ENCODE peak calls at places on chromosomes 3 and 15, in six cellular contexts. M, Q, T, I, J and G are unnamed samples.

GRCh38 chr15:98763179-98763578 is 114.8 kb downstream of the IGF1R start:
- DNase-seq in M (no peak), Q (no peak), T (no peak), I (no peak), J (no peak), G (no peak)

GRCh38 chr3:174120997-174121396 is 723.5 kb downstream of the NLGN1 start:
- DNase-seq in M (no peak), Q (no peak), T (no peak), I (no peak), J (no peak), G (no peak)

GRCh38 chr3:67635257-67635656 is 19.2 kb downstream of the SUCLG2 start:
- DNase-seq in M (peak), Q (no peak), T (no peak), I (no peak), J (no peak), G (no peak)

GRCh38 chr3:113264249-113264648 is 52.9 kb downstream of the BOC start:
- DNase-seq in M (no peak), Q (no peak), T (no peak), I (no peak), J (no peak), G (no peak)

GRCh38 chr15:34252545-34252944 is 27.7 kb downstream of the EMC4 start:
- DNase-seq in M (no peak), Q (no peak), T (no peak), I (no peak), J (no peak), G (no peak)

GRCh38 chr3:44439499-44440295 is 37.8 kb downstream of the ZNF445 start:
- DNase-seq in M (no peak), Q (peak), T (no peak), I (peak), J (peak), G (no peak)

GRCh38 chr3:62248831-62249776 is 124.2 kb downstream of the FEZF2 start:
- DNase-seq in M (no peak), Q (no peak), T (no peak), I (no peak), J (no peak), G (no peak)

GRCh38 chr3:1515842-1516241 is 423.0 kb downstream of the CNTN6 start:
- DNase-seq in M (no peak), Q (no peak), T (no peak), I (no peak), J (no peak), G (no peak)

GRCh38 chr3:14222900-14223594 is 44.4 kb downstream of the LSM3 start:
- DNase-seq in M (peak), Q (no peak), T (no peak), I (no peak), J (no peak), G (no peak)

GRCh38 chr3:158493931-158494330 is 77.1 kb upstream of the MLF1 start:
- DNase-seq in M (no peak), Q (no peak), T (no peak), I (no peak), J (no peak), G (no peak)

GRCh38 chr15:60618206-60618605 is 139.3 kb upstream of the ICE2 start:
- DNase-seq in M (no peak), Q (no peak), T (no peak), I (no peak), J (no peak), G (no peak)

GRCh38 chr3:194189243-194189791 is 53.4 kb downstream of the HES1 start:
- DNase-seq in M (no peak), Q (no peak), T (no peak), I (no peak), J (no peak), G (no peak)

GRCh38 chr15:63018639-63019038 is 23.9 kb upstream of the TPM1 start:
- DNase-seq in M (no peak), Q (no peak), T (no peak), I (no peak), J (no peak), G (no peak)

GRCh38 chr15:95174281-95174680 is 942.9 kb downstream of the MCTP2 start:
- DNase-seq in M (no peak), Q (no peak), T (no peak), I (no peak), J (no peak), G (no peak)

GRCh38 chr3:31452495-31453106 is 80.1 kb upstream of the STT3B start:
- DNase-seq in M (no peak), Q (no peak), T (no peak), I (no peak), J (no peak), G (no peak)

GRCh38 chr3:189232790-189233189 is 61.0 kb downstream of the TPRG1 start:
- DNase-seq in M (no peak), Q (no peak), T (no peak), I (no peak), J (no peak), G (no peak)

GRCh38 chr3:69565316-69565715 is 173.9 kb upstream of the MITF start:
- DNase-seq in M (no peak), Q (no peak), T (no peak), I (no peak), J (no peak), G (no peak)

GRCh38 chr3:11948866-11949265 is 55.3 kb upstream of the SYN2 start:
- DNase-seq in M (no peak), Q (no peak), T (no peak), I (no peak), J (no peak), G (no peak)

GRCh38 chr3:67082533-67083024 is 84.5 kb downstream of the KBTBD8 start:
- DNase-seq in M (no peak), Q (no peak), T (no peak), I (no peak), J (no peak), G (no peak)

GRCh38 chr15:75554717-75555116 is 24.4 kb downstream of the PTPN9 start:
- DNase-seq in M (peak), Q (no peak), T (no peak), I (no peak), J (no peak), G (no peak)

GRCh38 chr3:192915306-192915705 is 2.4 kb downstream of the MB21D2 start:
- DNase-seq in M (peak), Q (no peak), T (peak), I (no peak), J (peak), G (no peak)

GRCh38 chr3:87654184-87654583 is 377.8 kb upstream of the POU1F1 start:
- DNase-seq in M (no peak), Q (no peak), T (no peak), I (no peak), J (no peak), G (no peak)

GRCh38 chr3:46934067-46934466 is 42.5 kb downstream of the CCDC12 start:
- DNase-seq in M (no peak), Q (no peak), T (no peak), I (no peak), J (no peak), G (no peak)

GRCh38 chr3:178947738-178948137 is 123.9 kb downstream of the ZMAT3 start:
- DNase-seq in M (no peak), Q (no peak), T (no peak), I (no peak), J (no peak), G (no peak)

GRCh38 chr3:78690806-78691205 is 1077.0 kb downstream of the ROBO1 start:
- DNase-seq in M (peak), Q (no peak), T (no peak), I (no peak), J (no peak), G (no peak)

GRCh38 chr15:29518442-29518841 is 248.8 kb upstream of the NSMCE3 start:
- DNase-seq in M (no peak), Q (no peak), T (no peak), I (no peak), J (no peak), G (no peak)

GRCh38 chr15:66619152-66619903 is 53.5 kb upstream of the LCTL start:
- DNase-seq in M (peak), Q (peak), T (peak), I (peak), J (peak), G (peak)

GRCh38 chr3:171328419-171329082 is 131.7 kb downstream of the TNIK start:
- DNase-seq in M (no peak), Q (no peak), T (no peak), I (peak), J (peak), G (no peak)

GRCh38 chr15:45521596-45522167 is 873 bp downstream of the SLC30A4 start:
- DNase-seq in M (no peak), Q (no peak), T (no peak), I (no peak), J (no peak), G (no peak)

GRCh38 chr3:177978948-177979347 is 557.3 kb upstream of the KCNMB2 start:
- DNase-seq in M (no peak), Q (no peak), T (no peak), I (no peak), J (no peak), G (no peak)

GRCh38 chr3:102237838-102238237 is 197.0 kb upstream of the ZPLD1 start:
- DNase-seq in M (peak), Q (no peak), T (no peak), I (no peak), J (no peak), G (no peak)

GRCh38 chr3:84439476-84439875 is 519.3 kb upstream of the CADM2 start:
- DNase-seq in M (no peak), Q (no peak), T (no peak), I (no peak), J (no peak), G (no peak)

GRCh38 chr15:50830477-50831354 is 65.2 kb upstream of the SPPL2A start:
- DNase-seq in M (no peak), Q (no peak), T (no peak), I (no peak), J (no peak), G (no peak)

GRCh38 chr3:78977073-78977472 is 790.7 kb downstream of the ROBO1 start:
- DNase-seq in M (no peak), Q (no peak), T (no peak), I (no peak), J (no peak), G (no peak)

GRCh38 chr3:49940667-49941249 is 808 bp downstream of the RBM6 start:
- DNase-seq in M (no peak), Q (no peak), T (no peak), I (no peak), J (no peak), G (no peak)

GRCh38 chr3:130786306-130786705 is 39.7 kb upstream of the PIK3R4 start:
- DNase-seq in M (no peak), Q (no peak), T (no peak), I (no peak), J (no peak), G (no peak)

DNA sequence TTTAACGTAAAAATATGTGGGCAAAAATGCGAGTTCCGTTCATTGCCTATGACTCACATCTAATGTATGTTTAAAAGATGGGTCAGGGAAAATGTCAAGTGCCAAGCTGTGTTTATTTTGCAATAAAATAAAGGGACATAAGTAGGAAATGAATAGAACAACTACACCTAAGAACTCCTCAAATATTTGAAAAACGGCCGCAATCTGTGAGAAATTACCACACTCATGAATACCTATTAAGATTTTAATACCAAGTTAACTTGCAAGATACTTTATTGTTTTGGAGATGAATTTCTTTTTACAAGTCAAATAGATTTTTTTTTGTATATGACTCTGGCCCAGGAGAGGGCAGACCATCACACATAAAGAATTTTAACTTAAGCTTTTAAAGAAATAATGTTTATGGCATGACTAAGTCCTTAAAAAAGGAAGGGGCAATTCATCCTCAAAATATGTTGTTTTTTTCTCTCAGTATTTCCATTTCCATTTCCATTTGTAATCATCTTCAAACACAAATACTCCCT is 152.7 kb downstream of the SUCNR1 start:
- DNase-seq in M (peak), Q (no peak), T (no peak), I (no peak), J (no peak), G (no peak)
- TF ChIP-seq CTCF in M (peak), Q (no peak), T (peak), I (no peak), J (no peak), G (no peak)

GRCh38 chr15:90078965-90079364 is 23.3 kb downstream of the IDH2 start:
- DNase-seq in M (no peak), Q (no peak), T (no peak), I (no peak), J (no peak), G (no peak)

GRCh38 chr15:90075420-90076289 is 26.6 kb downstream of the IDH2 start:
- DNase-seq in M (no peak), Q (no peak), T (no peak), I (peak), J (no peak), G (no peak)

GRCh38 chr15:90074916-90075315 is 27.4 kb downstream of the IDH2 start:
- DNase-seq in M (no peak), Q (no peak), T (no peak), I (no peak), J (no peak), G (no peak)

GRCh38 chr15:90074023-90074422 is 28.2 kb downstream of the IDH2 start:
- DNase-seq in M (no peak), Q (no peak), T (no peak), I (peak), J (no peak), G (no peak)

GRCh38 chr15:90076716-90077115 is 25.6 kb downstream of the IDH2 start:
- DNase-seq in M (no peak), Q (no peak), T (no peak), I (no peak), J (no peak), G (no peak)
- TF ChIP-seq CTCF in M (no peak), Q (no peak), T (no peak), I (no peak), J (no peak), G (no peak)

GRCh38 chr3:187719628-187720336 is 17.4 kb upstream of the RTP2 start:
- DNase-seq in M (no peak), Q (no peak), T (peak), I (no peak), J (no peak), G (no peak)

GRCh38 chr3:187725218-187725617 is 20.1 kb downstream of the BCL6 start:
- DNase-seq in M (no peak), Q (no peak), T (no peak), I (no peak), J (no peak), G (no peak)

GRCh38 chr3:187721055-187721454 is 18.7 kb upstream of the RTP2 start:
- DNase-seq in M (no peak), Q (no peak), T (no peak), I (no peak), J (no peak), G (no peak)

GRCh38 chr3:187720337-187720670 is 17.9 kb upstream of the RTP2 start:
- DNase-seq in M (no peak), Q (no peak), T (no peak), I (no peak), J (no peak), G (no peak)

GRCh38 chr3:187722206-187722612 is 19.9 kb upstream of the RTP2 start:
- DNase-seq in M (no peak), Q (no peak), T (no peak), I (no peak), J (no peak), G (no peak)
- TF ChIP-seq CTCF in M (peak), Q (no peak), T (no peak), I (no peak), J (peak), G (no peak)

DNA sequence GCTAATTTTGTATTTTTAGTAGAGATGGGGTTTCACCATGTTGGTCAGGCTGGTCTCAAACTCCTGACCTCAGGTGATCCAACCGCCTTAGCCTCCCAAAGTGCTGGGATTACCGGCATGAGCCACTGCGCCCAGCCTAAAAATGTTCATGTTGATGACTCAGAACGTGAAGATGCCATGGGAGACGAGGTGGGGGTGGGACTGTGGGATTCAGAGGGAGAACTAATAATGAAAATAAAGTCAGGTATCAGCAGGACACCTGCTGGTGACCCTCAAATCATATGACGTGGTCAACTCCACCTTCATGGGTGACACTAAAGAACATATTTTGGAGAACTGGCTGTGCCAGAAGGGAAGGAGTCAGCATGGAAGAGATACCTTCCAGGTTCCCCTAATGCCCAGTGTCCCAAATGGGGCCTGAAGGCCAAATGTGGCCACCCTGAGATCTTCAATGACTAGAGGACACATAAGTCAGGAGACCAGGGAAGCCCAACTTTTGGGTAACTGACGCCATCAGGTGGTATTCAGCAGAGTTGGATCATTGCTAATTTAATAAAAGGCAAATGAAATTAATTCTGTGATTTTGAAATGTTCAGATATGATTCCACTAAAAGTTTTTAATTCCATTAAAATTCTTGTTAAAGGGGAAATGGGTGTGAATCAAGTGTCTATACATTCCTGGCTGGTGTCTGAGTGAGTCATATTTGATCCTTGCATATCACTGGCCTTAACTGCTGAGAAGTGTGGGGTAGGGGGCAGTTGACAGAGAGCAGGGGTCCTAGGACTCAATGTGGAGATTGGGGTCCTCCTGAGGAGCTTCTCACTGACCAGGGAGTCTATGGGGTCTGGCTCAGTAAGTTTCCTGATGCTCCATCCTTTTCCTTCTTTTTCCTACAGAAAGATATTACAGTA is 88.6 kb upstream of the GSK3B start:
- DNase-seq in M (peak), Q (no peak), T (no peak), I (no peak), J (no peak), G (no peak)
- TF ChIP-seq CTCF in M (peak), Q (no peak), T (peak), I (no peak), J (no peak), G (no peak)

GRCh38 chr3:117192888-117193287 is 483.3 kb downstream of the TUSC7 start:
- DNase-seq in M (no peak), Q (no peak), T (no peak), I (no peak), J (no peak), G (no peak)

GRCh38 chr3:117195034-117195433 is 485.5 kb downstream of the TUSC7 start:
- DNase-seq in M (no peak), Q (no peak), T (no peak), I (no peak), J (no peak), G (no peak)

GRCh38 chr3:117191245-117191644 is 481.7 kb downstream of the TUSC7 start:
- DNase-seq in M (no peak), Q (no peak), T (no peak), I (no peak), J (no peak), G (no peak)

GRCh38 chr3:117193390-117193789 is 483.8 kb downstream of the TUSC7 start:
- DNase-seq in M (peak), Q (no peak), T (no peak), I (no peak), J (no peak), G (no peak)
- TF ChIP-seq CTCF in M (peak), Q (no peak), T (no peak), I (no peak), J (peak), G (no peak)

DNA sequence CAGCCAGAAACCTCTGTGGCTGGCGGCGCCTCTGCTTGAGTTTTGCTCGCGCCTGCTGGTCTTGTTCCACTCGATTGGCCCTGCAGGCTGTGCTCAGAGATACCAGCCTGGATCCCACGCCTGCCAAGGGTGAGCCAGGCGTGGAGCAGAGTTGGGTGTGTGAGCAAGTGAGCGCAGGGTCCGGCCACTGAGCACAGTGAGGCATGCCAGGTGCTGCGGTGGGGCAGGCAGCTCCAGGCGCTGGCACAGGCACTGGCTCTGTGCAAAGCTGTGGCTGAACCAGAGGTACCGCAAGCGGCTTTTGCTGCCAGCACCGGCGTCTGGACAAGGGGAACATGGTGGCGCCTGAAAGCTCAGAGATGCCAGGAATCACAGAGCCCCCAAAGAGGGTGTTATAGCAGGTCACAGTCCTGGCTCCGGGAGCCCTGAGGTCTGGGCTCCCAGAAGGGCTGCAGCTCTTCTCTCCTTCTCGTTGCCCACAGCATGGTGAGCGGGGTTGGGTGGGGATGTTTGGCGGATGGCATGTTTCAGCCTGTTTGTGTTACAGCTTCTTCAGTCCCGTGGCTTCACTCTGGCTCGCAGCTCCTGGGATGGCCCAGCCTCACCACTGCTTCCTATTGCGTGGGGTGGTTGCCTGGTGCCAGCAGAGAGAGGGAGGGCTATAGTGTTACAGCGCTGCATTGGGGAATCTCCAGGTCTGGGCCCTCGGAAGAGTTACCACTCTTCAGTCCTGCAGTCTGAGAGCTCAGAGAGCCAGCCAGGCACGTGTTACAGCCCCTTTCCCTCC is 73.9 kb downstream of the NR1D2 start:
- DNase-seq in M (no peak), Q (no peak), T (no peak), I (no peak), J (no peak), G (no peak)
- TF ChIP-seq CTCF in M (no peak), Q (no peak), T (no peak), I (no peak), J (no peak), G (no peak)

GRCh38 chr15:26662226-26662750 is 110.6 kb downstream of the GABRB3 start:
- DNase-seq in M (no peak), Q (no peak), T (no peak), I (no peak), J (no peak), G (no peak)
- TF ChIP-seq CTCF in M (no peak), Q (no peak), T (no peak), I (no peak), J (no peak), G (no peak)

GRCh38 chr3:42752441-42752840 is 20.6 kb downstream of the CCDC13 start:
- DNase-seq in M (no peak), Q (no peak), T (no peak), I (peak), J (no peak), G (no peak)

GRCh38 chr3:42752961-42753360 is 20.1 kb downstream of the CCDC13 start:
- DNase-seq in M (no peak), Q (no peak), T (no peak), I (peak), J (no peak), G (no peak)

GRCh38 chr3:42750834-42751233 is 22.2 kb downstream of the CCDC13 start:
- DNase-seq in M (no peak), Q (no peak), T (no peak), I (peak), J (no peak), G (no peak)

GRCh38 chr3:42749753-42750231 is 23.3 kb downstream of the CCDC13 start:
- DNase-seq in M (peak), Q (no peak), T (no peak), I (peak), J (no peak), G (no peak)

GRCh38 chr3:42751609-42752008 is 21.4 kb downstream of the CCDC13 start:
- DNase-seq in M (no peak), Q (no peak), T (no peak), I (peak), J (no peak), G (no peak)
- TF ChIP-seq CTCF in M (no peak), Q (no peak), T (no peak), I (no peak), J (no peak), G (no peak)